ENCODE peak calls at places on chromosomes 2 and 18, in six cellular contexts. X is endodermal cell; D is kidney glomerular epithelial cell; R is fibroblast of mammary gland; P is H9; O is stimulated activated naive CD4-positive, alpha-beta T cell treated with Interleukin-2 at 50 U/mL for 16 hours. L is an unnamed sample.
A peak's percentile ranks its signal among the peaks of the same experiment; 100 is the strongest.

GRCh38 chr18:59954746-59955145 is 55.0 kb downstream of the PMAIP1 start:
- DNase-seq in O (no peak), R (peak; percentile 58), X (no peak), D (no peak), P (no peak), L (no peak)

GRCh38 chr2:224098473-224098872 is 59.4 kb upstream of the SERPINE2 start:
- DNase-seq in R (peak; percentile 48), P (no peak), O (no peak), X (no peak), D (no peak), L (no peak)

GRCh38 chr2:119283873-119284331 is 60.3 kb downstream of the STEAP3 start:
- DNase-seq in D (no peak), P (no peak), R (peak; percentile 92), X (peak; percentile 31), O (no peak), L (no peak)

GRCh38 chr2:70328921-70329561 is 27.2 kb upstream of the FAM136A start:
- DNase-seq in R (no peak), X (peak; percentile 77), P (peak; percentile 59), D (peak; percentile 71), O (no peak), L (no peak)

GRCh38 chr18:41967680-41968079 is 12.6 kb downstream of the PIK3C3 start:
- DNase-seq in P (no peak), X (no peak), D (no peak), O (no peak), R (no peak), L (no peak)

GRCh38 chr2:1942836-1943360 is 198.6 kb upstream of the PXDN start:
- DNase-seq in O (no peak), X (no peak), P (no peak), R (no peak), D (no peak), L (no peak)

GRCh38 chr2:26581991-26582842 is 58.9 kb downstream of the CIB4 start:
- DNase-seq in X (peak; percentile 32), O (no peak), R (no peak), P (peak; percentile 22), D (no peak), L (no peak)

GRCh38 chr2:157871415-157871814 is 4.7 kb downstream of the ACVR1 start:
- DNase-seq in P (no peak), X (no peak), R (no peak), O (no peak), D (no peak), L (no peak)

GRCh38 chr18:12023375-12023774 is 42.1 kb downstream of the IMPA2 start:
- DNase-seq in P (no peak), R (no peak), D (no peak), X (no peak), O (no peak), L (no peak)

GRCh38 chr18:58158459-58158858 is 114.4 kb downstream of the NEDD4L start:
- DNase-seq in X (no peak), O (no peak), P (no peak), D (no peak), R (no peak), L (no peak)

GRCh38 chr2:86484385-86484784 is 43.2 kb downstream of the KDM3A start:
- DNase-seq in P (no peak), R (no peak), X (no peak), O (no peak), D (no peak), L (no peak)

GRCh38 chr2:204890680-204891079 is 345.4 kb downstream of the PARD3B start:
- DNase-seq in O (no peak), D (no peak), R (no peak), X (no peak), P (no peak), L (no peak)

GRCh38 chr2:214808961-214809750 is at the start of gene BARD1:
- DNase-seq in D (peak; percentile 73), P (peak; percentile 49), R (peak; percentile 53), X (peak; percentile 76), O (peak; percentile 48), L (peak; percentile 33)

GRCh38 chr2:128092656-128093055 is 1.7 kb downstream of the UGGT1 start:
- DNase-seq in D (no peak), P (no peak), R (no peak), O (no peak), X (no peak), L (no peak)

GRCh38 chr2:11744631-11745394 is 1.6 kb upstream of the LPIN1 start:
- DNase-seq in P (peak; percentile 86), X (peak; percentile 85), O (no peak), R (peak; percentile 61), D (no peak), L (peak; percentile 64)

GRCh38 chr2:240156435-240157146 is 16.1 kb upstream of the OTOS start:
- DNase-seq in X (no peak), R (no peak), O (no peak), D (no peak), P (no peak), L (no peak)

GRCh38 chr2:169107645-169108044 is 38.3 kb downstream of the DHRS9 start:
- DNase-seq in D (no peak), P (no peak), X (no peak), R (no peak), O (no peak), L (peak; percentile 20)

GRCh38 chr2:106232633-106233032 is 38.5 kb upstream of the UXS1 start:
- DNase-seq in O (no peak), P (no peak), R (no peak), X (no peak), D (no peak), L (no peak)

GRCh38 chr2:120863661-120864320 is 128.1 kb downstream of the GLI2 start:
- DNase-seq in D (no peak), R (peak; percentile 85), P (no peak), O (no peak), X (peak; percentile 47), L (no peak)

GRCh38 chr2:40435426-40436092 is 16.3 kb downstream of the SLC8A1 start:
- DNase-seq in O (no peak), X (no peak), D (no peak), R (no peak), P (no peak), L (no peak)

GRCh38 chr2:101432411-101433181 is 42.3 kb downstream of the RFX8 start:
- DNase-seq in O (no peak), D (no peak), X (no peak), P (no peak), R (peak; percentile 85), L (no peak)

GRCh38 chr2:220144411-220144810 is 517.0 kb downstream of the SLC4A3 start:
- DNase-seq in R (peak; percentile 83), D (no peak), P (no peak), X (no peak), O (no peak), L (no peak)

GRCh38 chr2:15874311-15874710 is 66.0 kb upstream of the MYCN start:
- DNase-seq in R (no peak), D (peak; percentile 41), O (no peak), X (no peak), P (no peak), L (no peak)

GRCh38 chr18:70207181-70207580 is 1.7 kb upstream of the RTTN start:
- DNase-seq in O (no peak), R (no peak), X (peak; percentile 53), P (peak; percentile 37), D (no peak), L (no peak)

GRCh38 chr2:98180456-98180855 is 93.5 kb downstream of the VWA3B start:
- DNase-seq in D (no peak), X (no peak), O (no peak), R (peak; percentile 4), P (no peak), L (no peak)

GRCh38 chr2:128799284-128799552 is 480.6 kb upstream of the HS6ST1 start:
- DNase-seq in O (no peak), D (no peak), P (peak; percentile 7), X (no peak), R (no peak), L (no peak)

GRCh38 chr2:164922119-164922518 is 33.2 kb downstream of the SLC38A11 start:
- DNase-seq in O (no peak), D (no peak), R (peak; percentile 11), P (no peak), X (no peak), L (no peak)

GRCh38 chr2:75716406-75716805 is 5.7 kb upstream of the GCFC2 start:
- DNase-seq in O (no peak), P (no peak), X (no peak), R (peak; percentile 20), D (no peak), L (no peak)

GRCh38 chr2:96231316-96231715 is 22.7 kb upstream of the STARD7 start:
- DNase-seq in X (no peak), P (no peak), D (no peak), R (no peak), O (no peak), L (no peak)

GRCh38 chr2:206232287-206233035 is 42.0 kb upstream of the ZDBF2 start:
- DNase-seq in P (no peak), O (no peak), X (no peak), D (no peak), R (no peak), L (no peak)

GRCh38 chr18:58247363-58247834 is 203.4 kb downstream of the NEDD4L start:
- DNase-seq in X (peak; percentile 69), O (no peak), R (no peak), D (peak; percentile 35), P (peak; percentile 45), L (no peak)

GRCh38 chr2:59413751-59414570 is 1139.5 kb downstream of the BCL11A start:
- DNase-seq in X (no peak), P (no peak), O (no peak), D (no peak), R (no peak), L (no peak)

GRCh38 chr2:28351621-28352020 is 41.0 kb upstream of the FOSL2 start:
- DNase-seq in R (no peak), D (no peak), X (no peak), P (no peak), O (no peak), L (no peak)

L was measured in Kasumi-1.